ENCODE peak calls at places on chromosomes 4 and X, in six cellular contexts. J is thyroid gland; O is psoas muscle; G is BJ; T is CD8-positive, alpha-beta memory T cell; U is bronchial epithelial cell. D is an unnamed sample.

GRCh38 chr4:52263612-52264011 is 212.5 kb downstream of the SPATA18 start:
- DNase-seq in U (peak; percentile 5), G (no peak), O (no peak), T (no peak), J (peak; percentile 7), D (no peak)

GRCh38 chr4:134708026-134708425 is 506.4 kb upstream of the PABPC4L start:
- DNase-seq in O (no peak), G (no peak), U (peak; percentile 9), T (no peak), J (no peak), D (no peak)

GRCh38 chrX:104376937-104377336 is 122.2 kb upstream of the ESX1 start:
- DNase-seq in J (no peak), T (no peak), U (peak; percentile 29), G (no peak), O (no peak), D (no peak)

GRCh38 chrX:47649781-47650163 is 591 bp downstream of the ELK1 start:
- DNase-seq in J (no peak), U (no peak), T (no peak), G (no peak), O (no peak), D (no peak)

GRCh38 chrX:18895157-18895952 is 88.6 kb downstream of the PHKA2 start:
- DNase-seq in J (no peak), O (peak; percentile 87), G (no peak), U (peak; percentile 87), T (no peak), D (peak; percentile 79)

GRCh38 chr4:134812611-134813010 is 611.0 kb upstream of the PABPC4L start:
- DNase-seq in G (peak; percentile 3), J (no peak), T (no peak), O (no peak), U (no peak), D (no peak)

GRCh38 chr4:15425520-15425919 is 2.3 kb upstream of the C1QTNF7 start:
- DNase-seq in U (peak; percentile 96), J (no peak), O (no peak), T (no peak), G (no peak), D (no peak)

GRCh38 chr4:98473046-98473445 is 185.4 kb downstream of the TSPAN5 start:
- DNase-seq in O (no peak), U (peak; percentile 97), T (no peak), J (no peak), G (no peak), D (no peak)

GRCh38 chrX:150507251-150507856 is 61.1 kb upstream of the MTM1 start:
- DNase-seq in T (no peak), U (no peak), J (no peak), O (no peak), G (no peak), D (no peak)

GRCh38 chr4:108902769-108903168 is 139.9 kb upstream of the ETNPPL start:
- DNase-seq in U (no peak), G (no peak), J (no peak), O (no peak), T (no peak), D (no peak)

GRCh38 chr4:85067342-85067741 is 100.9 kb upstream of the WDFY3 start:
- DNase-seq in O (no peak), T (no peak), G (no peak), J (no peak), U (peak; percentile 37), D (no peak)

GRCh38 chrX:78102100-78102499 is 1.9 kb upstream of the PGK1 start:
- DNase-seq in J (no peak), U (no peak), G (no peak), O (no peak), T (no peak), D (no peak)

GRCh38 chr4:100968046-100968445 is 379.3 kb downstream of the PPP3CA start:
- DNase-seq in O (no peak), J (no peak), T (no peak), G (no peak), U (peak; percentile 6), D (no peak)

GRCh38 chr4:6472008-6472386 is 417 bp downstream of the PPP2R2C start:
- DNase-seq in U (no peak), O (no peak), T (no peak), J (no peak), G (no peak), D (no peak)

GRCh38 chr4:44232262-44232661 is 216.3 kb downstream of the KCTD8 start:
- DNase-seq in U (no peak), O (no peak), J (no peak), G (no peak), T (no peak), D (no peak)

GRCh38 chrX:24395775-24396174 is 35.3 kb downstream of the SUPT20HL1 start:
- DNase-seq in U (peak; percentile 63), T (peak; percentile 53), O (no peak), G (peak; percentile 19), J (peak; percentile 26), D (peak; percentile 28)

GRCh38 chr4:120156115-120156718 is 89.6 kb upstream of the MAD2L1 start:
- DNase-seq in G (peak; percentile 15), O (no peak), U (peak; percentile 83), T (peak; percentile 50), J (no peak), D (peak; percentile 42)

GRCh38 chr4:150242820-150243458 is 164.7 kb downstream of the DCLK2 start:
- DNase-seq in G (no peak), J (peak; percentile 26), U (peak; percentile 38), T (no peak), O (no peak), D (peak; percentile 60)

GRCh38 chrX:151754042-151754419 is 19.5 kb downstream of the CNGA2 start:
- DNase-seq in J (peak; percentile 69), T (no peak), G (peak; percentile 51), O (no peak), U (peak; percentile 74), D (no peak)

GRCh38 chrX:49186125-49187027 is at the start of gene PRICKLE3:
- DNase-seq in O (peak; percentile 91), J (peak; percentile 87), T (peak; percentile 58), G (no peak), U (peak; percentile 40), D (peak; percentile 83)

GRCh38 chr4:141702472-141703182 is 66.2 kb downstream of the IL15 start:
- DNase-seq in G (no peak), O (peak; percentile 67), T (no peak), U (no peak), J (peak; percentile 63), D (no peak)

GRCh38 chr4:66927937-66928336 is 617.4 kb downstream of the CENPC start:
- DNase-seq in G (no peak), T (no peak), O (no peak), U (no peak), J (no peak), D (peak; percentile 37)

GRCh38 chr4:112523764-112524505 is 8.0 kb upstream of the NEUROG2 start:
- DNase-seq in J (peak; percentile 54), O (peak; percentile 76), U (peak; percentile 36), T (peak; percentile 70), G (no peak), D (peak; percentile 89)

GRCh38 chr4:11543710-11544109 is 115.0 kb upstream of the HS3ST1 start:
- DNase-seq in G (no peak), T (no peak), U (peak; percentile 92), O (no peak), J (no peak), D (no peak)

GRCh38 chr4:169985881-169986280 is 40.3 kb downstream of the MFAP3L start:
- DNase-seq in T (no peak), O (no peak), U (no peak), J (no peak), G (no peak), D (no peak)

GRCh38 chr4:57037982-57038604 is 59.4 kb downstream of the POLR2B start:
- DNase-seq in T (no peak), G (no peak), J (peak; percentile 70), O (peak; percentile 74), U (no peak), D (peak; percentile 65)

GRCh38 chr4:67436742-67437141 is 108.6 kb downstream of the CENPC start:
- DNase-seq in O (no peak), T (no peak), U (peak; percentile 79), G (no peak), J (no peak), D (peak; percentile 38)

GRCh38 chr4:82515705-82516104 is 46.1 kb downstream of the TMEM150C start:
- DNase-seq in G (peak; percentile 52), J (peak; percentile 17), U (peak; percentile 30), T (no peak), O (no peak), D (no peak)

GRCh38 chrX:68599256-68600152 is 48.0 kb upstream of the STARD8 start:
- DNase-seq in O (no peak), U (no peak), J (no peak), G (no peak), T (no peak), D (no peak)

GRCh38 chr4:121256346-121256745 is 92.2 kb upstream of the TNIP3 start:
- DNase-seq in U (peak; percentile 96), G (peak; percentile 78), T (peak; percentile 34), O (no peak), J (no peak), D (no peak)

GRCh38 chrX:140508958-140509357 is 4.1 kb upstream of the SOX3 start:
- DNase-seq in G (no peak), T (no peak), U (no peak), J (no peak), O (no peak), D (no peak)
- H3K27me3 ChIP-seq in G (peaks cover 16% of the 10 kb centered on the region), T (no peaks in the 10 kb centered on the region), U (peaks cover 35% of the 10 kb centered on the region), J (peaks cover 34% of the 10 kb centered on the region), O (no peaks in the 10 kb centered on the region), D (peaks cover 82% of the 10 kb centered on the region)

DNA sequence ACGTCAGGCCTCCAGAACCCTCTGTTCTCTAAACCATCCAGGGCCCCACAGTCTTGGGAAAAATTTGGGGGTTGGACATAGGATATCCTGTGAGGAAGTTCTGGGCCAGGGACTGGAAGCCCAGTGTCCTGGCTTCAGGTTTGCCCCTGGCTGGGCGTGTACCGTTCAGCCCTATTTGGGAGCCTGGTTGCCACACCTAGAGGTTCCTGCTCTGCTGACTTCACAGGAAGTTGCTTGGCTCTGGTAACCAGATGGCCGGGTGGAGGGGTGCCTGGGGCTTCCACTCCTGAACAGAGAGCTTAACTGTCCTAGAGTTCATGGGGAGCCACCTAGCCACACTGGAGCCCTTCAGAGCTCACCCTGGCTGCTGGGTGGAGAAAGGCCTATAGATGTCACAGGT is 1.1 kb downstream of the TAFAZZIN start:
- DNase-seq in T (peak; percentile 24), O (peak; percentile 69), J (no peak), G (no peak), U (no peak), D (peak; percentile 80)
- H3K4me3 ChIP-seq in T (peak overlapping the region; percentile 59), O (peak overlapping the region; percentile 84), J (no peak overlapping the region), G (no peak overlapping the region), U (peak overlapping the region; percentile 63), D (peak overlapping the region; percentile 78)

GRCh38 chrX:110698696-110699095 is 96.9 kb downstream of the CHRDL1 start:
- DNase-seq in G (no peak), O (no peak), T (no peak), U (no peak), J (no peak), D (no peak)
- H3K27me3 ChIP-seq in G (no peaks in the 10 kb centered on the region), O (no peaks in the 10 kb centered on the region), T (no peaks in the 10 kb centered on the region), U (no peaks in the 10 kb centered on the region), J (no peaks in the 10 kb centered on the region), D (peaks cover 55% of the 10 kb centered on the region)

GRCh38 chrX:129779086-129779672 is 570 bp upstream of the SASH3 start:
- DNase-seq in J (no peak), G (no peak), O (peak; percentile 29), U (no peak), T (no peak), D (no peak)
- H3K4me3 ChIP-seq in J (no peak overlapping the region), G (no peak overlapping the region), O (no peak overlapping the region), U (no peak overlapping the region), T (peak overlapping the region; percentile 84), D (no peak overlapping the region)

D was measured in WERI-Rb-1.